ENCODE peak calls at places on chromosomes 16 and 17, in six cellular contexts. O is stimulated activated CD8-positive, alpha-beta memory T cell treated with anti-CD3 and anti-CD28 coated beads, Interleukin-15, amount 100 ng/mL, for 1 hour; T is lower lobe of right lung; P is Right ventricle myocardium superior; A is SK-N-SH; B is GM12865. S is an unnamed sample.

GRCh38 chr17:30354731-30355130 is 20.9 kb upstream of the TMIGD1 start:
- DNase-seq in O (no peak), T (no peak), P (no peak), A (no peak), B (no peak), S (no peak)

GRCh38 chr16:15879255-15879804 is 9.1 kb downstream of the CEP20 start:
- DNase-seq in O (no peak), T (no peak), P (no peak), A (no peak), B (no peak), S (no peak)

GRCh38 chr16:81035975-81036750 is 521 bp downstream of the ATMIN start:
- DNase-seq in O (no peak), T (peak; percentile 65), P (peak; percentile 59), A (peak; percentile 80), B (peak; percentile 61), S (peak; percentile 31)

GRCh38 chr16:88976359-88977027 is 514 bp downstream of the CBFA2T3 start:
- DNase-seq in O (no peak), T (no peak), P (no peak), A (no peak), B (no peak), S (no peak)

GRCh38 chr16:85126731-85127662 is 14.7 kb upstream of the CIBAR2 start:
- DNase-seq in O (no peak), T (no peak), P (no peak), A (peak; percentile 87), B (no peak), S (no peak)

GRCh38 chr16:85326794-85327181 is 214.5 kb upstream of the CIBAR2 start:
- DNase-seq in O (no peak), T (no peak), P (no peak), A (no peak), B (no peak), S (no peak)

GRCh38 chr17:72588961-72589360 is 468.1 kb downstream of the SOX9 start:
- DNase-seq in O (no peak), T (peak; percentile 82), P (no peak), A (no peak), B (peak; percentile 75), S (no peak)

GRCh38 chr17:68860941-68861340 is 94.3 kb downstream of the ABCA8 start:
- DNase-seq in O (no peak), T (no peak), P (no peak), A (no peak), B (no peak), S (no peak)

GRCh38 chr17:64032081-64032480 is 11.6 kb upstream of the ICAM2 start:
- DNase-seq in O (no peak), T (no peak), P (no peak), A (no peak), B (no peak), S (no peak)

GRCh38 chr16:57071840-57072541 is 20.4 kb upstream of the CPNE2 start:
- DNase-seq in O (no peak), T (no peak), P (no peak), A (no peak), B (no peak), S (peak; percentile 42)

GRCh38 chr17:18964018-18964351 is 12.0 kb downstream of the SLC5A10 start:
- DNase-seq in O (no peak), T (no peak), P (no peak), A (no peak), B (no peak), S (no peak)

GRCh38 chr16:31052131-31052530 is 18.8 kb downstream of the STX4 start:
- DNase-seq in O (no peak), T (no peak), P (no peak), A (no peak), B (no peak), S (peak; percentile 86)